ENCODE peak calls at places on chromosome 11, in eight cellular contexts. G is HCT116, X is body of pancreas, Q is A549, P is endothelial cell of umbilical vein, S is heart left ventricle, C is NB4, Z is GM12891. B is an unnamed sample.

GRCh38 chr11:120153221-120153620 is 15.3 kb upstream of the TRIM29 start:
- DNase-seq in G (no peak), X (no peak), Q (no peak), P (no peak), S (no peak), C (no peak), Z (no peak), B (no peak)

GRCh38 chr11:105245781-105246315 is 106.3 kb upstream of the CARD18 start:
- DNase-seq in G (no peak), X (no peak), Q (no peak), P (no peak), S (no peak), C (no peak), Z (no peak), B (no peak)

GRCh38 chr11:66902486-66903177 is 45.8 kb downstream of the LRFN4 start:
- DNase-seq in G (no peak), X (no peak), Q (no peak), P (no peak), S (no peak), C (no peak), Z (no peak), B (no peak)

GRCh38 chr11:27705873-27706820 is 5.9 kb upstream of the BDNF start:
- DNase-seq in G (no peak), X (no peak), Q (peak), P (peak), S (no peak), C (peak), Z (no peak), B (no peak)

GRCh38 chr11:100602716-100603115 is 84.4 kb upstream of the ARHGAP42 start:
- DNase-seq in G (no peak), X (no peak), Q (no peak), P (no peak), S (no peak), C (no peak), Z (no peak), B (no peak)

GRCh38 chr11:5275369-5276110 is 5.8 kb upstream of the HBE1 start:
- DNase-seq in G (no peak), X (no peak), Q (no peak), P (no peak), S (no peak), C (no peak), Z (no peak), B (no peak)

GRCh38 chr11:106467486-106467885 is 390.0 kb downstream of the AASDHPPT start:
- DNase-seq in G (no peak), X (no peak), Q (no peak), P (no peak), S (no peak), C (no peak), Z (no peak), B (no peak)

GRCh38 chr11:130344846-130345245 is 30.1 kb upstream of the ZBTB44 start:
- DNase-seq in G (no peak), X (no peak), Q (no peak), P (no peak), S (no peak), C (no peak), Z (no peak), B (no peak)

GRCh38 chr11:13465909-13466371 is 2.9 kb upstream of the BTBD10 start:
- DNase-seq in G (peak), X (peak), Q (peak), P (peak), S (no peak), C (peak), Z (no peak), B (no peak)

GRCh38 chr11:8709002-8709672 is 26.5 kb downstream of the RPL27A start:
- DNase-seq in G (no peak), X (peak), Q (no peak), P (no peak), S (peak), C (no peak), Z (no peak), B (peak)

GRCh38 chr11:119180729-119181676 is 4.3 kb upstream of the NHERF4 start:
- DNase-seq in G (no peak), X (no peak), Q (no peak), P (no peak), S (no peak), C (no peak), Z (no peak), B (no peak)

GRCh38 chr11:134266841-134267251 is 9.3 kb upstream of the GLB1L3 start:
- DNase-seq in G (no peak), X (no peak), Q (no peak), P (no peak), S (no peak), C (no peak), Z (no peak), B (peak)

GRCh38 chr11:61714916-61715315 is 34.7 kb downstream of the DAGLA start:
- DNase-seq in G (no peak), X (no peak), Q (no peak), P (no peak), S (no peak), C (no peak), Z (no peak), B (no peak)

GRCh38 chr11:129249351-129249750 is 57.2 kb upstream of the ARHGAP32 start:
- DNase-seq in G (no peak), X (no peak), Q (peak), P (no peak), S (no peak), C (no peak), Z (no peak), B (no peak)

GRCh38 chr11:116533186-116533825 is 239.5 kb downstream of the BUD13 start:
- DNase-seq in G (no peak), X (no peak), Q (no peak), P (no peak), S (no peak), C (no peak), Z (no peak), B (peak)

GRCh38 chr11:110130642-110131238 is 37.5 kb downstream of the ZC3H12C start:
- DNase-seq in G (no peak), X (no peak), Q (no peak), P (peak), S (peak), C (no peak), Z (no peak), B (no peak)

GRCh38 chr11:99320769-99321290 is 300.1 kb downstream of the CNTN5 start:
- DNase-seq in G (no peak), X (no peak), Q (no peak), P (no peak), S (no peak), C (no peak), Z (no peak), B (no peak)

GRCh38 chr11:78349114-78349513 is 68.5 kb downstream of the GAB2 start:
- DNase-seq in G (no peak), X (no peak), Q (no peak), P (peak), S (no peak), C (peak), Z (no peak), B (no peak)

GRCh38 chr11:5007561-5007960 is 12.9 kb downstream of the OR51L1 start:
- DNase-seq in G (no peak), X (no peak), Q (no peak), P (no peak), S (no peak), C (peak), Z (no peak), B (no peak)

GRCh38 chr11:12769834-12770345 is 95.7 kb downstream of the TEAD1 start:
- DNase-seq in G (peak), X (peak), Q (peak), P (peak), S (no peak), C (peak), Z (no peak), B (no peak)

GRCh38 chr11:124724854-124725718 is 14.7 kb upstream of the NRGN start:
- DNase-seq in G (no peak), X (peak), Q (no peak), P (no peak), S (peak), C (peak), Z (no peak), B (no peak)

GRCh38 chr11:120956710-120957500 is 67.0 kb upstream of the TBCEL start:
- DNase-seq in G (no peak), X (no peak), Q (no peak), P (no peak), S (no peak), C (peak), Z (peak), B (no peak)

GRCh38 chr11:107293677-107294344 is 163.8 kb downstream of the CWF19L2 start:
- DNase-seq in G (no peak), X (no peak), Q (no peak), P (no peak), S (no peak), C (no peak), Z (no peak), B (no peak)

GRCh38 chr11:73227571-73228211 is 9.6 kb downstream of the P2RY2 start:
- DNase-seq in G (peak), X (peak), Q (no peak), P (no peak), S (no peak), C (no peak), Z (no peak), B (peak)

GRCh38 chr11:36273110-36273509 is 16.1 kb downstream of the COMMD9 start:
- DNase-seq in G (no peak), X (no peak), Q (no peak), P (no peak), S (no peak), C (no peak), Z (no peak), B (no peak)

GRCh38 chr11:85922367-85922766 is 67.2 kb downstream of the CCDC83 start:
- DNase-seq in G (no peak), X (no peak), Q (no peak), P (no peak), S (no peak), C (no peak), Z (no peak), B (no peak)

GRCh38 chr11:117072517-117073218 is 25.6 kb downstream of the SIK3 start:
- DNase-seq in G (peak), X (peak), Q (peak), P (peak), S (no peak), C (peak), Z (no peak), B (no peak)

GRCh38 chr11:63745304-63746170 is 23.0 kb downstream of the ZFTA start:
- DNase-seq in G (no peak), X (no peak), Q (no peak), P (peak), S (no peak), C (peak), Z (no peak), B (peak)

GRCh38 chr11:67261942-67262681 is 4.2 kb upstream of the GRK2 start:
- DNase-seq in G (no peak), X (no peak), Q (no peak), P (no peak), S (peak), C (no peak), Z (no peak), B (no peak)

GRCh38 chr11:131248588-131248987 is 121.8 kb upstream of the NTM start:
- DNase-seq in G (no peak), X (no peak), Q (no peak), P (no peak), S (no peak), C (no peak), Z (no peak), B (no peak)

GRCh38 chr11:100827934-100828661 is 141.0 kb downstream of the ARHGAP42 start:
- DNase-seq in G (peak), X (peak), Q (peak), P (peak), S (no peak), C (no peak), Z (no peak), B (no peak)

GRCh38 chr11:62137881-62138629 is 14.2 kb downstream of the INCENP start:
- DNase-seq in G (no peak), X (no peak), Q (no peak), P (no peak), S (no peak), C (no peak), Z (no peak), B (peak)

GRCh38 chr11:28701760-28702449 is 593.7 kb downstream of the METTL15 start:
- DNase-seq in G (peak), X (peak), Q (peak), P (peak), S (no peak), C (no peak), Z (no peak), B (no peak)

GRCh38 chr11:106275151-106275550 is 197.7 kb downstream of the AASDHPPT start:
- DNase-seq in G (no peak), X (no peak), Q (no peak), P (no peak), S (no peak), C (no peak), Z (no peak), B (no peak)

GRCh38 chr11:45232341-45233080 is 53.6 kb downstream of the SYT13 start:
- DNase-seq in G (no peak), X (no peak), Q (no peak), P (no peak), S (no peak), C (no peak), Z (no peak), B (no peak)

GRCh38 chr11:61616443-61616842 is 35.6 kb upstream of the SYT7 start:
- DNase-seq in G (no peak), X (no peak), Q (no peak), P (peak), S (no peak), C (no peak), Z (no peak), B (no peak)

GRCh38 chr11:118401880-118402590 is 629 bp downstream of the ATP5MG start:
- DNase-seq in G (no peak), X (no peak), Q (peak), P (no peak), S (no peak), C (peak), Z (no peak), B (no peak)

GRCh38 chr11:80214413-80214812 is 773.6 kb upstream of the TENM4 start:
- DNase-seq in G (no peak), X (no peak), Q (no peak), P (no peak), S (no peak), C (no peak), Z (no peak), B (no peak)

GRCh38 chr11:87356428-87356827 is 318.7 kb downstream of the TMEM135 start:
- DNase-seq in G (no peak), X (no peak), Q (no peak), P (no peak), S (no peak), C (no peak), Z (no peak), B (no peak)

GRCh38 chr11:18495703-18496102 is 31.0 kb downstream of the TSG101 start:
- DNase-seq in G (no peak), X (no peak), Q (no peak), P (no peak), S (no peak), C (no peak), Z (no peak), B (no peak)
- TF ChIP-seq POLR2A in G (no peak), X (no peak), Q (no peak), P (no peak), S (no peak), C (no peak), Z (no peak), B (no peak)

DNA sequence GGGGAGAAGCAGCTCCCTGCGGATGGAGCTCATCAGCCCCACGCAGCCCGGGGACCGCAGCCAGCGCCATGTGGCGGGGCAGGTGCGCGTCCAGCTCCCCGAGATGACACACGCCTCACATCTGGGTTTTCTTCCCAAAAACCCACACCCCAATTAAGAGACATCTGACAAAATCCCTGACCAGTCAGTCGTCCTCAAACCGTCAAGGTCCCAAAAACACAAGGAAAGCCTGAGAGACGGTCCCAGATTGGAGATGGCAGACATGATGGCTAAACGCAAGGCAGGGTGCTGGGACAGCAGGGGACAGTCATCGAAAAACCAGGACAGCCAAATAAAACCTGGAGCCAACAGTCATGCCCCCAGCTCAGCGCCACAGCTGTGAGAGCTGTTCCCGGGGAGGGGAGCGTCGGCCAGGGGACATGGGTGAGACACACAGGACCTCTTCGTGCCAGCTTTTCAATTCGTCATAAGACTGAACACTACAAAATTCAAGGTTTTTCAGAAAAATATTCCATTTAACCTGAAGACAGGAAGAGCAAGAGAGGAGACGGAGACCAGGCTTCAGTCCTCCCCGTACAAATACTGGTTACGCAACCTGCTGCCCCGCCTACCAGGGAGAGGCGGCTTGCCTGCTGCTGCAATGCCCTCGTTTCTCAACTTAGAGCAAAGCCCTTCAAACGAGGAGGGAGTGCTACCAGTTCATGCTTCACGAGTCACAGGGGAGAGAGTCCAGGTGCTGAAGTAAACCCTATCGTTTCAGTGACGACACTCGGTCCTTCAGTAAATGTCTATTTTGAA is 10.5 kb downstream of the TOLLIP start:
- DNase-seq in G (no peak), X (peak), Q (peak), P (no peak), S (peak), C (peak), Z (no peak), B (peak)
- TF ChIP-seq POLR2A in G (no peak), X (no peak), Q (no peak), P (no peak), S (no peak), C (no peak), Z (no peak), B (no peak)

DNA sequence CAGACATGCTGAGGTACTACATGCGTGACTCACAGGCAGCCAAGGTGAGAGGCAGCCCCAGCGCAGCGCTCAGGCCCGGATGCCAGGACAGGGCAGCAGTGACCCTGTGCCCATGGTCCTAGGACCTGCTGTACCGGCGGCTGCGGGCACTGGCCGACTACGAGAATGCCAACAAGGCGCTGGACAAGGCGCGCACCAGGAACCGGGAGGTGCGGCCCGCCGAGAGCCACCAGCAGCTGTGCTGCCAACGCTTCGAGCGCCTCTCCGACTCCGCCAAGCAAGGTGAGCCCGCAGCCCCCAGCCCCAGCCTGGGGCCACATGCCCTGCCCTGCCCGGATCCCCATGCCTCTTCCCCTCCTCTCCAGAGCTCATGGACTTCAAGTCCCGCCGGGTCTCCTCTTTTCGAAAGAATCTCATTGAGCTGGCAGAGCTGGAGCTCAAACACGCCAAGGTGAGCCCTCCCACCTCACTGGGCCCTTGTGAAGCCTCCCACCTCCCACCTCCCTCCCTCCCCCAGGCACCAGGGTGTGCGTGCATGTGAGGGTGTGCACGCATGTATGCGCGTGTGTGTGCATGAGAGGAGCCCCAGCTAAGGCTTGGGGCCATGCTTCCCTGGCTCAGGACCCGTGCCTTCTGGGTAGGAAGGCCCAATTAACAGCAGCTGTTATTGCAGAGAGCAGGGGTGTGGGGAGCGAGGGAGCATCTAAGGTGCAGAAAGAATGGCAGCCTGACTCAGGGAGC is 5.3 kb downstream of the CFL1 start:
- DNase-seq in G (no peak), X (no peak), Q (no peak), P (no peak), S (no peak), C (no peak), Z (no peak), B (no peak)
- TF ChIP-seq POLR2A in G (no peak), X (no peak), Q (no peak), P (no peak), S (no peak), C (no peak), Z (peak), B (no peak)

GRCh38 chr11:2943711-2944118 is 14.5 kb upstream of the PHLDA2 start:
- DNase-seq in G (no peak), X (peak), Q (no peak), P (no peak), S (no peak), C (no peak), Z (no peak), B (no peak)

GRCh38 chr11:2942872-2943710 is 13.9 kb upstream of the PHLDA2 start:
- DNase-seq in G (no peak), X (no peak), Q (no peak), P (no peak), S (no peak), C (no peak), Z (no peak), B (no peak)

GRCh38 chr11:2942447-2942846 is 13.2 kb upstream of the PHLDA2 start:
- DNase-seq in G (no peak), X (no peak), Q (no peak), P (no peak), S (no peak), C (no peak), Z (no peak), B (no peak)

GRCh38 chr11:2940166-2940929 is 11.1 kb upstream of the PHLDA2 start:
- DNase-seq in G (peak), X (no peak), Q (peak), P (no peak), S (peak), C (no peak), Z (no peak), B (no peak)

DNA sequence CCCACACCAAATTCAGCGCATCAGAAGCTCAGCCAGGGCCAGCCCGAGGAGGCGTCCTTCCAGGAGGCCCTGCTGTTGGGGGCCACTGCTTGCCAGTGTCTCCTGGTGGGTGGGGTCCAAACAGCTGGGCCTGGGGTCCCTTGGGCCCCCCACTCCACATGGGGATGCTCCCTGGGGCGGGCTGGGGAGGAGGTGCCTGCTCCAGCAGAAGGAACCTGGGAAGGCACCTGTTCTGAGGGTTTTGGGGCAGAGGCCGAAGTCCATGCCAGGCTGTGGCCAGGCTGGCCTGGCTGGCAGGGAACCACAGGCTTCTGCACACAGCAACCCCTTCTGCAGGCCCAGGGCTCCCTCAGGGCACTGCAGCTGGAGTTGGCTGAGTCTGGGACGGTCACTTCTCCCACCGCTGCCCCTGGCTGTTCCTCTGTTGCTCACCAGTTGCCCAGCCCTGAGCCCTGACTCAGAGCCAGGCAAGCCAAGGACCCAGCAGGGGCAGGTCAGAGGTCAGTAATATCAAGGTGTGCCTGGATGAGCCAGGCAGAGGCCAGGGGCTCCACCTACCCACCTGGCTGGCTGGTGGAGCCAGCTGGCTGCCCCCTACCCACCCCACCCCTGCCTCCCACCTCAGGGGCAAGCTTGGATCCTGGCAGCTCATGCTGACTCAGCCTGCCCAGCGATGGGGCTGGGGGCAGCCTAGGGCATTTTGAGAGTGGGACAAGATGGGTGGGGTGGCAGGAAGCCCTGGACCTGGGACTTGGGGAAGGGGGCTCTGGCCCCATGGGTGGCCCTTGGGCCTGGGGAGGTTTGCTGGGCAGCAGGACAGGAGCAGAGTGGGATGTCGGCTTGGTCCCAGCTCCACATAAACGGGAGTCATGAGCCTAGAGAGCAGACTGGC is 12.0 kb upstream of the PHLDA2 start:
- DNase-seq in G (no peak), X (peak), Q (no peak), P (no peak), S (no peak), C (no peak), Z (no peak), B (no peak)
- TF ChIP-seq POLR2A in G (no peak), X (no peak), Q (no peak), P (no peak), S (no peak), C (no peak), Z (no peak), B (no peak)